ENCODE peak calls at places on chromosomes 13 and 19, in eight cellular contexts. O, S, P, W, M, F, X and B are unnamed samples.

GRCh38 chr19:46697142-46697960 is 19.6 kb downstream of the PRKD2 start:
- DNase-seq in M (peak), F (no peak), W (peak), S (peak), P (peak), X (peak), O (no peak), B (peak)

GRCh38 chr19:48752511-48753365 is at the start of gene FUT1:
- DNase-seq in W (peak), O (no peak), P (peak), S (peak), M (peak), X (peak), F (no peak), B (no peak)

GRCh38 chr13:24630851-24631341 is 49.3 kb upstream of the ATP12A start:
- DNase-seq in P (no peak), M (peak), O (no peak), F (no peak), X (no peak), W (no peak), S (peak), B (no peak)

GRCh38 chr19:29715695-29716581 is 877 bp upstream of the C19orf12 start:
- DNase-seq in F (no peak), M (peak), P (no peak), S (no peak), O (no peak), W (no peak), X (no peak), B (no peak)

GRCh38 chr13:23504188-23504587 is 66.0 kb upstream of the TNFRSF19 start:
- DNase-seq in X (no peak), P (no peak), F (no peak), M (no peak), W (no peak), S (no peak), O (no peak), B (no peak)

GRCh38 chr13:94389544-94390351 is 89.7 kb downstream of the DCT start:
- DNase-seq in M (peak), W (peak), S (no peak), P (no peak), F (peak), O (no peak), X (no peak), B (no peak)

GRCh38 chr19:46717716-46718143 is 816 bp upstream of the PRKD2 start:
- DNase-seq in F (no peak), O (no peak), X (no peak), P (no peak), W (no peak), S (no peak), M (no peak), B (no peak)

GRCh38 chr13:102400619-102401125 is 1.2 kb downstream of the FGF14 start:
- DNase-seq in M (no peak), X (peak), F (no peak), S (peak), W (peak), P (no peak), O (no peak), B (no peak)

GRCh38 chr13:97434417-97435296 is 688 bp downstream of the RAP2A start:
- DNase-seq in S (no peak), F (no peak), W (peak), O (peak), X (peak), P (no peak), M (peak), B (no peak)

GRCh38 chr13:79898996-79899395 is 418.0 kb downstream of the NDFIP2 start:
- DNase-seq in O (no peak), P (no peak), X (no peak), W (no peak), F (no peak), S (no peak), M (no peak), B (no peak)

GRCh38 chr13:26619321-26619720 is 61.8 kb downstream of the WASF3 start:
- DNase-seq in X (no peak), O (no peak), W (no peak), F (peak), M (peak), S (no peak), P (no peak), B (no peak)

GRCh38 chr19:1066748-1067340 is at the start of gene ARHGAP45:
- DNase-seq in W (peak), M (no peak), X (peak), P (no peak), S (peak), F (no peak), O (peak), B (no peak)

GRCh38 chr13:93080166-93080565 is 146.4 kb upstream of the GPC6 start:
- DNase-seq in W (no peak), P (no peak), M (no peak), O (no peak), S (no peak), X (no peak), F (no peak), B (no peak)

GRCh38 chr19:31316201-31316951 is 32.9 kb downstream of the TSHZ3 start:
- DNase-seq in X (no peak), F (peak), P (no peak), M (peak), S (peak), O (no peak), W (no peak), B (no peak)

GRCh38 chr13:48493076-48493765 is 39.7 kb downstream of the RCBTB2 start:
- DNase-seq in M (peak), W (no peak), F (no peak), O (no peak), X (no peak), P (no peak), S (no peak), B (no peak)

GRCh38 chr13:84917252-84917878 is 881.9 kb downstream of the SLITRK6 start:
- DNase-seq in F (no peak), O (no peak), S (no peak), X (no peak), M (peak), W (no peak), P (no peak), B (no peak)

GRCh38 chr13:30395192-30396158 is 26.8 kb upstream of the UBE2L5 start:
- DNase-seq in M (peak), X (peak), P (peak), O (peak), S (peak), W (peak), F (peak), B (peak)

GRCh38 chr19:7677664-7678311 is 898 bp downstream of the MCEMP1 start:
- DNase-seq in F (no peak), X (peak), W (no peak), O (no peak), S (no peak), P (no peak), M (no peak), B (no peak)

GRCh38 chr19:44814132-44814470 is 5.2 kb downstream of the BCAM start:
- DNase-seq in X (no peak), O (no peak), P (no peak), F (no peak), W (no peak), S (no peak), M (no peak), B (no peak)

GRCh38 chr19:51607077-51607476 is 23.1 kb downstream of the SIGLEC5 start:
- DNase-seq in P (no peak), W (no peak), M (no peak), O (no peak), F (no peak), X (no peak), S (no peak), B (no peak)

GRCh38 chr19:2923510-2923909 is 21.3 kb downstream of the ZNF77 start:
- DNase-seq in M (peak), F (peak), X (no peak), P (no peak), S (no peak), W (no peak), O (no peak), B (peak)

GRCh38 chr19:40954573-40954972 is 36.5 kb upstream of the CYP2B6 start:
- DNase-seq in F (no peak), P (no peak), M (peak), S (no peak), X (no peak), W (peak), O (no peak), B (no peak)

GRCh38 chr19:19485161-19485997 is 30.0 kb downstream of the TSSK6 start:
- DNase-seq in M (peak), X (no peak), W (no peak), O (no peak), S (no peak), P (no peak), F (no peak), B (no peak)

GRCh38 chr19:17441241-17442135 is 7.0 kb downstream of the TMEM221 start:
- DNase-seq in W (peak), S (peak), M (peak), P (no peak), X (no peak), F (no peak), O (no peak), B (no peak)

GRCh38 chr13:102907886-102908515 is 62.2 kb downstream of the ERCC5 start:
- DNase-seq in X (no peak), W (no peak), M (no peak), P (no peak), O (no peak), F (no peak), S (no peak), B (no peak)

GRCh38 chr13:113489171-113489548 is 1.4 kb downstream of the DCUN1D2 start:
- DNase-seq in S (peak), F (no peak), O (no peak), X (no peak), P (no peak), M (no peak), W (no peak), B (no peak)

GRCh38 chr19:56404705-56405056 is 549 bp downstream of the ZNF583 start:
- DNase-seq in S (no peak), M (no peak), O (no peak), W (no peak), P (no peak), X (no peak), F (no peak), B (no peak)

DNA sequence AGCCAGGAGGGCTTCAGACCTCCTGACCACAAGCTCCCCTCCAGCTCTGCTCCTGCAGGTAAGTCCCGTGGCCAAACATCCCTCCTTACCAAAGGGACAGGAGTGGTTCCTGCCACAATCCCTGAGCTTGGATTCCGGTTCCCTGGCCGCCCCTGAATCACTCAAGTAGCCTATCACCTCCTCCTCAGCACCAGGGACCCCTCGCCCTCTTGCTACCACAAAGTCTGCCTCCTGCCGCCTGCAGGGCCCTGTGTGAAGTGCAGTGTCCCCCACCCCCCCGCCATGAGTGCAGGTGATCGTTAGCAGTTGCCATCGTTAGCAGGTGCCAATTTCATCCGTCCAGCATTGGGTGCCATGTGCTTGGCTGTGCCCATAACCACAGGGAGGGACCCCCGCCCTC is 40.8 kb upstream of the RANBP3 start:
- DNase-seq in P (no peak), M (no peak), S (peak), W (peak), O (no peak), F (no peak), X (peak), B (no peak)
- TF ChIP-seq CTCF in P (peak), M (peak), S (peak), W (peak), O (no peak), F (peak), X (no peak), B (no peak)

DNA sequence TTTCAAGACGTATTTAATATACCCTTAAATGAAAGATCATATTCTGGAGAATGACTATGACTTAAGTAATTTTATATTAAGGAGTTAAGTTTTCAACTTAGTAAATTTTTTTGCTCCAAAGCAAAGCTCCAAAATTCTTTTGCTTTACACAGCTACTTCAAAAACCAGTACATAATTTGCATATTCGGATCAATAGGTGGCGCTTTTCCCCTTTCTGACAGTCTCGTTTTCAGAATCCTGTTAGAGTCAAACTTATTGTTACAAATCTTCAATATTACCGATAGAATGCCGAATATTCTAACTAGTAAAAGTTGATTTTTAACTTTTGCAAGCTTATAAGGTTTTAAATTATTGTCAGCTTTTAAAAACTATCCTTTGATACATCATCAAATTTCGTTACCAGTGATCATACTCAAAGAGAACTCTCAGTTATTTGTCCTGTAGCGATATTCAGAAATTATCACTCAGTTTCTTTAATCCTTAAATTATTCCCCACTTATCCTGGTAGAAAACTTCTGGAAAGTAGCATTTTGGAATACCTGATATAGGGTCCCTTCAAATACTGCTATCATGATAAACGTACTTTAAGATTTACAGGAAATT is 852.7 kb upstream of the KLHL1 start:
- DNase-seq in P (no peak), W (no peak), S (peak), O (no peak), X (no peak), F (no peak), M (peak), B (no peak)
- TF ChIP-seq CTCF in P (peak), W (peak), S (peak), O (peak), X (peak), F (peak), M (peak), B (peak)

GRCh38 chr19:4690362-4690761 is 20.2 kb upstream of the MYDGF start:
- DNase-seq in M (no peak), W (no peak), S (no peak), O (no peak), F (no peak), X (no peak), P (no peak), B (no peak)
- TF ChIP-seq CTCF in M (no peak), W (no peak), S (no peak), O (no peak), F (no peak), X (peak), P (no peak), B (no peak)

GRCh38 chr13:38641164-38641948 is 45.5 kb upstream of the FREM2 start:
- DNase-seq in S (no peak), O (no peak), F (no peak), M (peak), W (no peak), P (no peak), X (no peak), B (no peak)
- TF ChIP-seq CTCF in S (peak), O (no peak), F (peak), M (peak), W (peak), P (peak), X (peak), B (peak)

GRCh38 chr19:58278156-58279041 is at the start of gene ZNF8:
- DNase-seq in O (peak), W (peak), M (peak), X (peak), F (peak), P (peak), S (peak), B (peak)
- TF ChIP-seq CTCF in O (no peak), W (no peak), M (no peak), X (peak), F (no peak), P (no peak), S (no peak), B (peak)

DNA sequence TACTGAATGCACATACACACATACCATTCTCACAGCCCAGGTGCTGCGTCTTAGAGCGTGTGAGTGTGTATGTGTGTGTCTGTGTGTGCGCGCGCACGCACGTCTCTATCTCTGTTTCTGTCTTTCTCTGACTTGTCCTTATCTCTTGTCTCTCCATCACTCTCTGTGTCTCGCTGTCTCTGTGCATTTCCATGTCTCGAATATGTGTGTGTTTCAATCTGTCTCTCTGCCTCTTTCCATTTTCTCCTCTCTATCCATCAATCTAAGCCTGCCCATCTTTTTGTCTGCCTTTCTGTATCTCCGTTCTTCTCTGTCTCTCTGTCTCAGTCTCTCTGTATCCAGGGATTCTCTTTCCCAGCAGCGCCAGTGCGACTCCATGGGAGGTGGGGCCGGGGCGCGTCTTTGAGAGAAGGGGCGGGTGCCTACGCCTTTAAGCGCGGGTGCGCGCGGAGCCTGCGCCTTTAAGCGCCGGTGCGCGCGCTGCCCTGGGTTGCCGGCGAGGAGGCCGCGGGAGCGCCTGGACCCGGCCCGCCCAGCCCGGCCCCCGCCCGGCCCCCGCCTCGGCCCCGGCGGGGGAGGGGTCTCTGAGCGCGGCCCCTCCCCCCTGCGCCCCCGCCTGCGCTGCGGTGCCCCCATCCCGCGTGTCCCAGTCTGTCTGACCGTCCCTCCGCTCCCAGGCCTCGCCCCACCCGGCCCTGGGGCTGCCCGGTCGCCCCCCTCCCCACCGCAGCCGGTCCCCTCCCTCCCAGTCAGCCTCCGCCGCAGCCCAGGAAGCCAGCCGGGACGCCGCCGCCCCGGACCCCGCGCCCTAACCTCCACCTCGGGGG is at the start of gene LRFN3:
- DNase-seq in W (peak), M (peak), F (no peak), S (peak), P (peak), X (peak), O (peak), B (peak)
- TF ChIP-seq CTCF in W (no peak), M (no peak), F (no peak), S (no peak), P (no peak), X (no peak), O (no peak), B (no peak)